ENCODE peak calls at places on chromosomes 2 and 18, in eight cellular contexts. One of them, this sample, is unnamed.

GRCh38 chr18:76130845-76131244 is 364.2 kb downstream of the ZNF516 start:
- DNase-seq in GM12865: no peak
- DNase-seq in astrocyte: no peak
- DNase-seq in stimulated activated naive CD8-positive, alpha-beta T cell treated with anti-CD3 and anti-CD28 coated beads, Interleukin-15, Interleukin-2, amounts not matched to agents 100 U/mL and 50 U/mL, for 24 hours: no peak
- DNase-seq in retina: no peak
- DNase-seq in NCI-H345: no peak
- DNase-seq in stimulated activated CD4-positive, alpha-beta T cell treated with anti-CD3 and anti-CD28 coated beads, TNF-alpha, amount 100 ng/mL, for 4 hours: no peak
- DNase-seq in T-helper 17 cell: no peak
- DNase-seq in this sample: no peak

GRCh38 chr2:98518106-98518505 is 73.4 kb downstream of the INPP4A start:
- DNase-seq in GM12865: peak
- DNase-seq in astrocyte: no peak
- DNase-seq in stimulated activated naive CD8-positive, alpha-beta T cell treated with anti-CD3 and anti-CD28 coated beads, Interleukin-15, Interleukin-2, amounts not matched to agents 100 U/mL and 50 U/mL, for 24 hours: peak
- DNase-seq in retina: no peak
- DNase-seq in NCI-H345: no peak
- DNase-seq in stimulated activated CD4-positive, alpha-beta T cell treated with anti-CD3 and anti-CD28 coated beads, TNF-alpha, amount 100 ng/mL, for 4 hours: peak
- DNase-seq in T-helper 17 cell: peak
- DNase-seq in this sample: no peak

GRCh38 chr2:86053166-86053565 is 52.5 kb downstream of the POLR1A start:
- DNase-seq in GM12865: no peak
- DNase-seq in astrocyte: no peak
- DNase-seq in stimulated activated naive CD8-positive, alpha-beta T cell treated with anti-CD3 and anti-CD28 coated beads, Interleukin-15, Interleukin-2, amounts not matched to agents 100 U/mL and 50 U/mL, for 24 hours: no peak
- DNase-seq in retina: no peak
- DNase-seq in NCI-H345: no peak
- DNase-seq in stimulated activated CD4-positive, alpha-beta T cell treated with anti-CD3 and anti-CD28 coated beads, TNF-alpha, amount 100 ng/mL, for 4 hours: no peak
- DNase-seq in T-helper 17 cell: no peak
- DNase-seq in this sample: no peak

GRCh38 chr2:28394331-28394877 is 1.7 kb downstream of the FOSL2 start:
- DNase-seq in GM12865: no peak
- DNase-seq in astrocyte: peak
- DNase-seq in stimulated activated naive CD8-positive, alpha-beta T cell treated with anti-CD3 and anti-CD28 coated beads, Interleukin-15, Interleukin-2, amounts not matched to agents 100 U/mL and 50 U/mL, for 24 hours: no peak
- DNase-seq in retina: no peak
- DNase-seq in NCI-H345: peak
- DNase-seq in stimulated activated CD4-positive, alpha-beta T cell treated with anti-CD3 and anti-CD28 coated beads, TNF-alpha, amount 100 ng/mL, for 4 hours: no peak
- DNase-seq in T-helper 17 cell: no peak
- DNase-seq in this sample: peak

GRCh38 chr2:241279828-241280227 is 35.6 kb downstream of the HDLBP start:
- DNase-seq in GM12865: no peak
- DNase-seq in astrocyte: no peak
- DNase-seq in stimulated activated naive CD8-positive, alpha-beta T cell treated with anti-CD3 and anti-CD28 coated beads, Interleukin-15, Interleukin-2, amounts not matched to agents 100 U/mL and 50 U/mL, for 24 hours: no peak
- DNase-seq in retina: no peak
- DNase-seq in NCI-H345: no peak
- DNase-seq in stimulated activated CD4-positive, alpha-beta T cell treated with anti-CD3 and anti-CD28 coated beads, TNF-alpha, amount 100 ng/mL, for 4 hours: no peak
- DNase-seq in T-helper 17 cell: no peak
- DNase-seq in this sample: no peak

GRCh38 chr2:54675738-54676137 is 47.7 kb upstream of the EML6 start:
- DNase-seq in GM12865: no peak
- DNase-seq in astrocyte: no peak
- DNase-seq in stimulated activated naive CD8-positive, alpha-beta T cell treated with anti-CD3 and anti-CD28 coated beads, Interleukin-15, Interleukin-2, amounts not matched to agents 100 U/mL and 50 U/mL, for 24 hours: no peak
- DNase-seq in retina: no peak
- DNase-seq in NCI-H345: no peak
- DNase-seq in stimulated activated CD4-positive, alpha-beta T cell treated with anti-CD3 and anti-CD28 coated beads, TNF-alpha, amount 100 ng/mL, for 4 hours: no peak
- DNase-seq in T-helper 17 cell: no peak
- DNase-seq in this sample: no peak

GRCh38 chr2:152407204-152407721 is 72.3 kb downstream of the FMNL2 start:
- DNase-seq in GM12865: peak
- DNase-seq in astrocyte: peak
- DNase-seq in stimulated activated naive CD8-positive, alpha-beta T cell treated with anti-CD3 and anti-CD28 coated beads, Interleukin-15, Interleukin-2, amounts not matched to agents 100 U/mL and 50 U/mL, for 24 hours: peak
- DNase-seq in retina: peak
- DNase-seq in NCI-H345: no peak
- DNase-seq in stimulated activated CD4-positive, alpha-beta T cell treated with anti-CD3 and anti-CD28 coated beads, TNF-alpha, amount 100 ng/mL, for 4 hours: no peak
- DNase-seq in T-helper 17 cell: no peak
- DNase-seq in this sample: no peak

GRCh38 chr2:105290981-105291660 is 38.4 kb downstream of the TGFBRAP1 start:
- DNase-seq in GM12865: no peak
- DNase-seq in astrocyte: no peak
- DNase-seq in stimulated activated naive CD8-positive, alpha-beta T cell treated with anti-CD3 and anti-CD28 coated beads, Interleukin-15, Interleukin-2, amounts not matched to agents 100 U/mL and 50 U/mL, for 24 hours: no peak
- DNase-seq in retina: no peak
- DNase-seq in NCI-H345: no peak
- DNase-seq in stimulated activated CD4-positive, alpha-beta T cell treated with anti-CD3 and anti-CD28 coated beads, TNF-alpha, amount 100 ng/mL, for 4 hours: no peak
- DNase-seq in T-helper 17 cell: no peak
- DNase-seq in this sample: no peak

GRCh38 chr18:76457957-76458356 is 37.1 kb downstream of the ZNF516 start:
- DNase-seq in GM12865: no peak
- DNase-seq in astrocyte: no peak
- DNase-seq in stimulated activated naive CD8-positive, alpha-beta T cell treated with anti-CD3 and anti-CD28 coated beads, Interleukin-15, Interleukin-2, amounts not matched to agents 100 U/mL and 50 U/mL, for 24 hours: no peak
- DNase-seq in retina: no peak
- DNase-seq in NCI-H345: no peak
- DNase-seq in stimulated activated CD4-positive, alpha-beta T cell treated with anti-CD3 and anti-CD28 coated beads, TNF-alpha, amount 100 ng/mL, for 4 hours: no peak
- DNase-seq in T-helper 17 cell: no peak
- DNase-seq in this sample: no peak

GRCh38 chr2:72949642-72950041 is 32.3 kb downstream of the EMX1 start:
- DNase-seq in GM12865: no peak
- DNase-seq in astrocyte: no peak
- DNase-seq in stimulated activated naive CD8-positive, alpha-beta T cell treated with anti-CD3 and anti-CD28 coated beads, Interleukin-15, Interleukin-2, amounts not matched to agents 100 U/mL and 50 U/mL, for 24 hours: no peak
- DNase-seq in retina: no peak
- DNase-seq in NCI-H345: no peak
- DNase-seq in stimulated activated CD4-positive, alpha-beta T cell treated with anti-CD3 and anti-CD28 coated beads, TNF-alpha, amount 100 ng/mL, for 4 hours: no peak
- DNase-seq in T-helper 17 cell: no peak
- DNase-seq in this sample: no peak

GRCh38 chr2:216516730-216517350 is 18.2 kb downstream of the RPL37A start:
- DNase-seq in GM12865: peak
- DNase-seq in astrocyte: peak
- DNase-seq in stimulated activated naive CD8-positive, alpha-beta T cell treated with anti-CD3 and anti-CD28 coated beads, Interleukin-15, Interleukin-2, amounts not matched to agents 100 U/mL and 50 U/mL, for 24 hours: no peak
- DNase-seq in retina: no peak
- DNase-seq in NCI-H345: peak
- DNase-seq in stimulated activated CD4-positive, alpha-beta T cell treated with anti-CD3 and anti-CD28 coated beads, TNF-alpha, amount 100 ng/mL, for 4 hours: no peak
- DNase-seq in T-helper 17 cell: no peak
- DNase-seq in this sample: peak

GRCh38 chr2:215479536-215480240 is 43.8 kb upstream of the FN1 start:
- DNase-seq in GM12865: no peak
- DNase-seq in astrocyte: no peak
- DNase-seq in stimulated activated naive CD8-positive, alpha-beta T cell treated with anti-CD3 and anti-CD28 coated beads, Interleukin-15, Interleukin-2, amounts not matched to agents 100 U/mL and 50 U/mL, for 24 hours: no peak
- DNase-seq in retina: no peak
- DNase-seq in NCI-H345: peak
- DNase-seq in stimulated activated CD4-positive, alpha-beta T cell treated with anti-CD3 and anti-CD28 coated beads, TNF-alpha, amount 100 ng/mL, for 4 hours: no peak
- DNase-seq in T-helper 17 cell: no peak
- DNase-seq in this sample: peak